ENCODE peak calls at places on chromosomes 6 and 20, in six cellular contexts. M is thyroid gland, I is tibial artery, Y is cardiac muscle cell, G is WERI-Rb-1, E is H9. L is an unnamed sample.

GRCh38 chr6:21327326-21328140 is 266.0 kb upstream of the SOX4 start:
- DNase-seq in Y (no peak), I (no peak), G (no peak), M (no peak), E (peak), L (no peak)

GRCh38 chr6:29943053-29943966 is 978 bp downstream of the HLA-A start:
- DNase-seq in E (no peak), Y (no peak), M (no peak), G (no peak), I (no peak), L (no peak)

GRCh38 chr20:3710703-3711417 is 1.5 kb downstream of the SIGLEC1 start:
- DNase-seq in G (peak), E (peak), I (peak), Y (peak), M (peak), L (peak)

GRCh38 chr20:14951707-14952106 is 614.3 kb upstream of the FLRT3 start:
- DNase-seq in M (no peak), G (no peak), E (no peak), I (no peak), Y (no peak), L (no peak)

GRCh38 chr6:43727634-43728033 is 40.0 kb upstream of the MRPS18A start:
- DNase-seq in I (no peak), G (no peak), E (no peak), M (no peak), Y (no peak), L (no peak)

GRCh38 chr20:59925894-59926293 is 7.5 kb downstream of the SYCP2 start:
- DNase-seq in I (no peak), M (no peak), Y (no peak), E (no peak), G (no peak), L (no peak)

GRCh38 chr20:47809561-47809960 is 24.3 kb upstream of the SULF2 start:
- DNase-seq in Y (no peak), E (peak), G (no peak), I (no peak), M (no peak), L (no peak)

GRCh38 chr6:88422831-88423230 is 256.7 kb upstream of the CNR1 start:
- DNase-seq in G (no peak), Y (no peak), I (no peak), M (no peak), E (peak), L (no peak)

GRCh38 chr6:163634514-163635171 is 220.1 kb downstream of the QKI start:
- DNase-seq in I (no peak), Y (no peak), E (peak), M (no peak), G (no peak), L (no peak)

GRCh38 chr6:47073125-47074110 is 31.3 kb upstream of the ADGRF1 start:
- DNase-seq in M (no peak), G (no peak), I (no peak), E (no peak), Y (no peak), L (no peak)

GRCh38 chr6:111477481-111477938 is 5.5 kb downstream of the REV3L start:
- DNase-seq in E (no peak), G (no peak), I (no peak), M (no peak), Y (no peak), L (peak)

GRCh38 chr6:97459986-97460385 is 177.0 kb upstream of the MMS22L start:
- DNase-seq in G (no peak), I (no peak), Y (no peak), E (no peak), M (no peak), L (no peak)

GRCh38 chr6:137001977-137002302 is 42.8 kb downstream of the IL20RA start:
- DNase-seq in M (no peak), I (no peak), E (no peak), G (no peak), Y (no peak), L (no peak)

GRCh38 chr6:80271074-80271473 is 164.6 kb downstream of the BCKDHB start:
- DNase-seq in G (no peak), E (no peak), Y (no peak), I (no peak), M (no peak), L (no peak)

GRCh38 chr6:112040933-112041332 is 13.0 kb upstream of the CCN6 start:
- DNase-seq in I (no peak), M (no peak), G (no peak), E (no peak), Y (no peak), L (no peak)

GRCh38 chr6:144195671-144196070 is 45.4 kb downstream of the STX11 start:
- DNase-seq in G (no peak), E (no peak), Y (no peak), M (no peak), I (no peak), L (no peak)

GRCh38 chr20:2331092-2331491 is 35.3 kb downstream of the TGM3 start:
- DNase-seq in M (no peak), Y (no peak), G (no peak), E (peak), I (no peak), L (no peak)

GRCh38 chr6:12851123-12851695 is 134.6 kb downstream of the PHACTR1 start:
- DNase-seq in E (no peak), M (no peak), Y (no peak), G (no peak), I (no peak), L (no peak)

GRCh38 chr20:44698351-44698750 is 16.8 kb upstream of the CCN5 start:
- DNase-seq in Y (no peak), M (no peak), G (no peak), E (no peak), I (no peak), L (no peak)

GRCh38 chr6:64411226-64411625 is 775.6 kb downstream of the PHF3 start:
- DNase-seq in G (no peak), I (no peak), Y (no peak), E (no peak), M (no peak), L (no peak)

GRCh38 chr6:26576929-26577719 is 19.6 kb upstream of the ABT1 start:
- DNase-seq in M (no peak), I (no peak), Y (no peak), E (peak), G (no peak), L (peak)

GRCh38 chr20:50121858-50122271 is 8.9 kb upstream of the UBE2V1 start:
- DNase-seq in M (peak), E (peak), I (no peak), Y (no peak), G (no peak), L (peak)

GRCh38 chr6:80690611-80691090 is 584.2 kb downstream of the BCKDHB start:
- DNase-seq in I (no peak), G (no peak), M (no peak), E (no peak), Y (no peak), L (no peak)

GRCh38 chr20:39913274-39913673 is 775.8 kb downstream of the MAFB start:
- DNase-seq in I (no peak), E (no peak), G (no peak), M (no peak), Y (no peak), L (no peak)

GRCh38 chr6:21277601-21278043 is 315.9 kb upstream of the SOX4 start:
- DNase-seq in I (no peak), M (no peak), E (no peak), G (no peak), Y (no peak), L (no peak)

GRCh38 chr6:21767891-21768659 is 174.5 kb downstream of the SOX4 start:
- DNase-seq in G (no peak), I (no peak), M (no peak), E (no peak), Y (no peak), L (no peak)

GRCh38 chr6:87968435-87969278 is 79.0 kb upstream of the SPACA1 start:
- DNase-seq in E (peak), G (no peak), M (peak), I (no peak), Y (peak), L (no peak)

GRCh38 chr20:37531856-37532255 is 4.2 kb upstream of the BLCAP start:
- DNase-seq in E (peak), Y (no peak), G (no peak), I (no peak), M (no peak), L (no peak)

GRCh38 chr20:62183426-62184142 is 756 bp downstream of the MTG2 start:
- DNase-seq in E (no peak), Y (no peak), M (no peak), I (no peak), G (no peak), L (no peak)

GRCh38 chr6:169366177-169366901 is 112.7 kb upstream of the THBS2 start:
- DNase-seq in E (no peak), G (no peak), M (no peak), I (no peak), Y (no peak), L (no peak)

GRCh38 chr20:24993337-24994185 is 1.0 kb upstream of the APMAP start:
- DNase-seq in Y (no peak), I (no peak), E (no peak), M (no peak), G (peak), L (no peak)

DNA sequence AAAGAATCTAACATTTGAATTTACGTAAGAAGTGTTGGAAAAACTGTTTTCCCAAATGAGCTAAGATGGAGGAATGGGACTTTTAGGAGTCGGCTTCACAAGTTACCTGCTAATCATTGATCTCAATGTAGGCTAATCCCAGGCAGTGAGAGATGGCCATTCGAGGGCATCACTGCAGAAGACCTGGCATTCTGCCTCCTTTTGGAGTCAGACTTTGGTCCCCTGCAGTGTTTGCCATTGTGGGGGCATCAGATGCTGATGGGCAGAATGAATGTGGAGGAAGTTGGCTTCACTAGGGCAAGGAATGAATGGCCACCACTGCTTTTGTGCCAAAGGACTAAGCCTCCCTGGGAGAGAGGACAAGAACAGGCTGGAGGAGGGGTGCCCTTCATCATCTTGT is 55.7 kb upstream of the NKX2-2 start:
- DNase-seq in I (no peak), M (no peak), Y (no peak), G (no peak), E (no peak), L (no peak)
- H3K27ac ChIP-seq in I (no peak), M (no peak), Y (no peak), G (no peak), E (no peak), L (no peak)

GRCh38 chr6:125983246-125983945 is 2.9 kb upstream of the TRMT11 start:
- DNase-seq in G (no peak), M (no peak), E (no peak), I (no peak), Y (no peak), L (no peak)

GRCh38 chr6:125984311-125984710 is 2.0 kb upstream of the TRMT11 start:
- DNase-seq in Y (no peak), I (no peak), M (no peak), G (no peak), E (no peak), L (no peak)

GRCh38 chr6:125974214-125974866 is 12.0 kb upstream of the TRMT11 start:
- DNase-seq in E (no peak), G (no peak), I (no peak), Y (peak), M (no peak), L (peak)

GRCh38 chr6:125981566-125982185 is 4.7 kb upstream of the TRMT11 start:
- DNase-seq in E (no peak), Y (no peak), G (no peak), M (no peak), I (no peak), L (no peak)

DNA sequence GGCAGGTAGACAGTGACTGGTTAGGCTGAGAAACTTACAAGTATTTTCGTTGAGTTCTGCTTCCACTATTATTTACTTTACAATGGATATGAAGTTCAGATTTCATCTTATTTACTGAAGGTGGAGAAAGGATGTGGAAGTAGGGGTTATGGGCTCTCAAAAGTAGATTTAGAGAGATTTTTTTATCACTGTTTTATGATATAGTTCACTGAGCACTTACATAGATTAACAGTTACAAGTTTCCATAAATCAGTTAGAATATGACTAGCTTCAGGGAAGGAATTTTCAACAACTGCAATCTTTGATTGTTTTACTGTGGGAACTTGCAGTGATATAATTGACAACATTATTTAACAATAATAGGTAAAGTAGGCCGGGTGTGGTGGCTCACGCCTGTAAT is 7.2 kb upstream of the TRMT11 start:
- DNase-seq in Y (no peak), E (no peak), M (no peak), I (no peak), G (no peak), L (no peak)
- H3K27ac ChIP-seq in Y (no peak), E (no peak), M (no peak), I (no peak), G (no peak), L (no peak)

DNA sequence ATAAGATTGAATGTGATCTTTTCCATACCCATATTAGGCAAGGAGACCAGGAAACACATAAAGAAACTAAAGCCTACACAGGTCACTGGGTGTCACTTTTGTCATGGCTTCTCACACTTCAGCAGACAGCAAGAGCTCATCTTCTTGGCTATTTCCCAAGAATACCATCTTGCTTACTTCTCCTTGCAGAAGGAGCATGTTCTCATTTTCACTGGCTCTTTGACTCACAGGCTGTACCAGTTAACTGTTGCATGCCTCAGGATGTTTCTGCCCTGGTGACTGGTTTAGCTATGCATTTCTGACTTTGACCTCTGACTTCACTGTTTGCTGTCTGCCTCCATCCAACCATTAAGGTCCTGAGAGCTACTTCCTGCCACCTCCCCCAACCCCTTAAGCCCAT is 40.3 kb upstream of the OGFRL1 start:
- DNase-seq in E (peak), I (no peak), G (no peak), M (no peak), Y (no peak), L (no peak)
- H3K27ac ChIP-seq in E (no peak), I (no peak), G (no peak), M (no peak), Y (no peak), L (no peak)

GRCh38 chr20:5183731-5184474 is 57.1 kb downstream of the CDS2 start:
- DNase-seq in M (no peak), E (no peak), G (no peak), I (no peak), Y (no peak), L (no peak)

GRCh38 chr20:5181492-5181891 is 54.7 kb downstream of the CDS2 start:
- DNase-seq in E (no peak), Y (no peak), M (no peak), G (no peak), I (no peak), L (no peak)

GRCh38 chr20:5181955-5182354 is 55.1 kb downstream of the CDS2 start:
- DNase-seq in I (no peak), G (no peak), E (no peak), Y (no peak), M (no peak), L (no peak)

GRCh38 chr20:5180933-5181332 is 54.1 kb downstream of the CDS2 start:
- DNase-seq in E (no peak), I (no peak), G (no peak), M (no peak), Y (no peak), L (no peak)

GRCh38 chr20:5182615-5183254 is 55.9 kb downstream of the CDS2 start:
- DNase-seq in Y (no peak), I (no peak), M (no peak), G (no peak), E (no peak), L (no peak)
- H3K27ac ChIP-seq in Y (no peak), I (peak), M (no peak), G (no peak), E (no peak), L (no peak)

DNA sequence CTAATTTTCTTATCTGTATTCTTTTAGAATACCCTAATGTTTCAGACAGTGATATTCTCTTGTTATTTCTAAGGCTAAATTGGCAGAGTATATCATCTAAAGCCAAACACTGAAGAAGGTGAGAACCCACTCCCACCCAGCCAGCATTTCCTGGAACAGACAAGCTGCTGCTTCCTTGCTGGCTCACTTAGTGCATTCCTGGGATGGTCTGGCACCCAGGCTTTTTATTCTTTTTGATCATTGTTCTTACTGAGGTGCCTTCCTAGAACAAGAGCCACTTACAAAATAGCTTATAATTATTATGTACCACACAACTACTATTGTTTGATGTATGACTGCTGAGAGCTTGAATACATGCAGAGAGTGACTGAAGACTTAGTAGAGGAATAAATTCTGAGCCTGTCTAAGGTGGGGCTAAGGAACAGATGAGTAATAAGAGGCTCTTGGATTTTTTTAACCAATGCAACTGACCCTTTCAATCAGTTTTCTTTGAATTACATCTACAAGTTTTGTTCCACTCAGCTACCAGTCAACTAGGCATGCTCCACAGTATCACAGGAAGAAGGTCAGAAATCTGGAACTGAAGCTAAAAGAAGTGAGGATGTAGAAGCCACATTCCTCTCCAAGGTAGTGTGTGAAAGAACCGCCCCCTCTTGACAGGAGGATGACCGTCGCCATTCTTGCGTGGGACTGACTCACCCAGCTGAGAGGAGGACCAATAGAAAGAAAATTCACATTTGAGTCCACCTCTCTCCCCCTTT is 30.1 kb downstream of the PRPH2 start:
- DNase-seq in E (no peak), G (no peak), Y (no peak), M (peak), I (no peak), L (no peak)
- H3K27ac ChIP-seq in E (no peak), G (no peak), Y (no peak), M (peak), I (peak), L (no peak)

DNA sequence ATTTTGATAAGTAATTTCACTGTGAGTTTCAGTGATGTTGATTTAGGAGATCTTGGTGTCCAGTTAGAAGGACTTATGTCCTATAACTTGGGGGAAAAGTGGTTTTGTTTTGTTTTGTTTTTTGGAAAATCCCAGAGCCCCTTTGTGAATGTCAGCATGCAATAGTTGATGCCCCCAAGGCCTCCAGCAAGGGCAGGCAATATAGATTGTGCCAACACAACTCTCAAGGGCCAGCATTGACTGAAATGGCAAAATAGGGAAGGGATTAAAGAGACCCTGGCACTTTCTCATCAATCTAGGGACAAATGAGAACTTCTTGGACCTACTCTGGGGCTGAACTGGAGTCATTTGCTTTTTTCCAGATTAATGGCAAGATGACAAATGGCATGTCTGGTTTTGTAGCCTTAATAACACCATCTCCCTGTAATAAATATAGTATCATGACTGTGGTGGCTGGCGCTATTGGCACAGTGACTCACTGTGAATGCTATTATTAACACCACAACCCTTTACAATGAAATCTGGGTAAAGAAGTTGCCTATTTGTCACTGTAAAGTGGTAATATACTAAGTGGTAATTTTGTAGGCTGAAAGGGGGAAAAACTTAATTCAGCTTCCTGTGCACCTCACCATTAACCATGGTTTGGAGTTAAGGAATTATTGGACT is 51.8 kb downstream of the ABRACL start:
- DNase-seq in I (no peak), E (no peak), G (no peak), Y (no peak), M (no peak), L (no peak)
- H3K27ac ChIP-seq in I (no peak), E (no peak), G (no peak), Y (no peak), M (no peak), L (no peak)

DNA sequence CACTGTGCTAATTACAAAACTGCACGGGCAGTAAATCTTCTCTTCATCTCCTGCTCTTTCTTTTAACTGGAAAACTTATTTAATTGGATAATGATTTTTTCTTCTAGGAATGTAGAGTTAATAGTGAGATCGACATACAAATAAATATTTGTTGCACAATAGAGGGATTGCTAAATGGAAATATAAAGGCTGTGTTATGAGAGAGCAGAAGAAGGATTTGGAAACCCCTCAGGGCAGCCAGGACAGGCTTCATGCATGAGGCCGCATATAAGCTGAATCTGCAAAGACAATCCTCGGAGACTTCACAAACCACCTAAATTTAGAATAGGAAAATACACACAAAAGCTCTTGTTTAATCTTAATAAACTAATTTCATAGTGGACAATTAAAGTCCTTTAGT is 2.9 kb upstream of the TAAR1 start:
- DNase-seq in Y (no peak), M (no peak), I (no peak), G (no peak), E (no peak), L (no peak)
- H3K27ac ChIP-seq in Y (no peak), M (no peak), I (no peak), G (no peak), E (no peak), L (no peak)

GRCh38 chr6:52513896-52514295 is 63.0 kb downstream of the TRAM2 start:
- DNase-seq in G (no peak), I (no peak), Y (no peak), M (no peak), E (no peak), L (no peak)
- H3K27ac ChIP-seq in G (no peak), I (peak), Y (no peak), M (no peak), E (no peak), L (no peak)